ENCODE peak calls at places on chromosome 15, in ten cellular contexts. X is stimulated activated naive B cell treated with anti-CD40 and anti-IgM and Interleukin-4, amounts not matched to agents 10 μg/mL and 1 μg/mL and 100 μg/mL, for 72 hours; C is IMR-90; W is DND-41; Z is activated T-helper 17 cell treated with anti-CD3 and anti-CD28 coated beads, Interleukin-2, amount 50 U/mL, for 72 hours; V is activated naive CD4-positive, alpha-beta T cell treated with anti-CD3 and anti-CD28 coated beads, Interleukin-2, amount 50 U/mL, for 72 hours; I is effector memory CD8-positive, alpha-beta T cell; Y is aorta; B is A549; J is T-cell. D is an unnamed sample.

GRCh38 chr15:75130597-75131268 is 70.9 kb upstream of the C15orf39 start:
- ATAC-seq in X (peak), C (no peak), W (no peak), Z (peak), V (peak), I (peak), Y (no peak), B (no peak), J (peak), D (no peak)

GRCh38 chr15:69074843-69075224 is 60.3 kb downstream of the NOX5 start:
- ATAC-seq in X (no peak), C (peak), W (no peak), Z (no peak), V (no peak), I (no peak), Y (no peak), B (peak), J (no peak), D (peak)

GRCh38 chr15:77617507-77618285 is 15.0 kb downstream of the LINGO1 start:
- ATAC-seq in X (no peak), C (peak), W (peak), Z (no peak), V (peak), I (no peak), Y (no peak), B (peak), J (no peak), D (peak)

GRCh38 chr15:80003171-80003570 is 32.2 kb upstream of the BCL2A1 start:
- ATAC-seq in X (no peak), C (no peak), W (no peak), Z (no peak), V (no peak), I (no peak), Y (no peak), B (no peak), J (no peak), D (no peak)

GRCh38 chr15:88861621-88862020 is 33.7 kb downstream of the HAPLN3 start:
- ATAC-seq in X (no peak), C (no peak), W (no peak), Z (no peak), V (no peak), I (no peak), Y (no peak), B (no peak), J (no peak), D (no peak)

GRCh38 chr15:87998658-87999057 is 257.9 kb downstream of the NTRK3 start:
- ATAC-seq in X (no peak), C (no peak), W (no peak), Z (no peak), V (no peak), I (no peak), Y (no peak), B (no peak), J (no peak), D (no peak)

GRCh38 chr15:100849021-100849831 is 30.4 kb upstream of the ALDH1A3 start:
- ATAC-seq in X (peak), C (peak), W (no peak), Z (peak), V (peak), I (peak), Y (peak), B (peak), J (peak), D (no peak)

GRCh38 chr15:82900511-82900910 is 52.0 kb downstream of the HOMER2 start:
- ATAC-seq in X (no peak), C (no peak), W (no peak), Z (no peak), V (no peak), I (no peak), Y (no peak), B (no peak), J (no peak), D (no peak)

GRCh38 chr15:90547545-90547944 is 17.8 kb downstream of the CRTC3 start:
- ATAC-seq in X (peak), C (no peak), W (peak), Z (no peak), V (no peak), I (peak), Y (no peak), B (no peak), J (peak), D (no peak)

GRCh38 chr15:76376029-76376428 is 39.5 kb downstream of the ISL2 start:
- ATAC-seq in X (no peak), C (no peak), W (no peak), Z (no peak), V (no peak), I (no peak), Y (no peak), B (no peak), J (no peak), D (no peak)

GRCh38 chr15:68114356-68114755 is 60.2 kb downstream of the PIAS1 start:
- ATAC-seq in X (no peak), C (peak), W (peak), Z (peak), V (no peak), I (peak), Y (no peak), B (no peak), J (no peak), D (peak)

GRCh38 chr15:46059921-46060565 is 425.2 kb downstream of the SQOR start:
- ATAC-seq in X (no peak), C (no peak), W (no peak), Z (no peak), V (no peak), I (no peak), Y (no peak), B (no peak), J (no peak), D (no peak)

GRCh38 chr15:71302861-71303410 is 187.7 kb downstream of the THSD4 start:
- ATAC-seq in X (no peak), C (peak), W (no peak), Z (no peak), V (no peak), I (no peak), Y (peak), B (peak), J (no peak), D (peak)

GRCh38 chr15:39456113-39456512 is 124.8 kb upstream of the THBS1 start:
- ATAC-seq in X (no peak), C (no peak), W (no peak), Z (no peak), V (no peak), I (no peak), Y (no peak), B (no peak), J (no peak), D (no peak)

GRCh38 chr15:39466428-39466827 is 114.5 kb upstream of the THBS1 start:
- ATAC-seq in X (no peak), C (peak), W (no peak), Z (no peak), V (no peak), I (no peak), Y (peak), B (no peak), J (no peak), D (no peak)

GRCh38 chr15:57827021-57827420 is 120.5 kb downstream of the POLR2M start:
- ATAC-seq in X (peak), C (no peak), W (no peak), Z (no peak), V (no peak), I (no peak), Y (no peak), B (peak), J (no peak), D (no peak)

GRCh38 chr15:72365844-72366243 is 10.0 kb downstream of the HEXA start:
- ATAC-seq in X (peak), C (no peak), W (peak), Z (peak), V (peak), I (peak), Y (no peak), B (no peak), J (peak), D (no peak)

GRCh38 chr15:88375234-88375926 is 91.8 kb downstream of the MRPL46 start:
- ATAC-seq in X (no peak), C (peak), W (no peak), Z (peak), V (peak), I (no peak), Y (no peak), B (peak), J (no peak), D (no peak)

GRCh38 chr15:60635507-60636352 is 156.8 kb upstream of the ICE2 start:
- ATAC-seq in X (peak), C (no peak), W (no peak), Z (peak), V (no peak), I (no peak), Y (no peak), B (no peak), J (no peak), D (no peak)

GRCh38 chr15:101390060-101390459 is 95.0 kb upstream of the SNRPA1 start:
- ATAC-seq in X (no peak), C (no peak), W (no peak), Z (no peak), V (no peak), I (no peak), Y (no peak), B (no peak), J (no peak), D (no peak)

GRCh38 chr15:84797212-84797611 is 19.9 kb upstream of the ALPK3 start:
- ATAC-seq in X (no peak), C (peak), W (no peak), Z (no peak), V (no peak), I (no peak), Y (no peak), B (no peak), J (no peak), D (no peak)

GRCh38 chr15:41024880-41025279 is 71.6 kb downstream of the CHAC1 start:
- ATAC-seq in X (no peak), C (no peak), W (no peak), Z (no peak), V (no peak), I (no peak), Y (no peak), B (no peak), J (no peak), D (peak)

GRCh38 chr15:77083381-77084160 is 12.7 kb upstream of the TSPAN3 start:
- ATAC-seq in X (peak), C (peak), W (peak), Z (peak), V (peak), I (peak), Y (peak), B (peak), J (peak), D (peak)

GRCh38 chr15:66405605-66406004 is 18.9 kb downstream of the MAP2K1 start:
- ATAC-seq in X (no peak), C (peak), W (no peak), Z (no peak), V (no peak), I (no peak), Y (no peak), B (no peak), J (no peak), D (no peak)

GRCh38 chr15:66400351-66400774 is 13.7 kb downstream of the MAP2K1 start:
- ATAC-seq in X (no peak), C (peak), W (no peak), Z (peak), V (peak), I (no peak), Y (no peak), B (no peak), J (no peak), D (no peak)

GRCh38 chr15:96505014-96505413 is 174.5 kb downstream of the NR2F2 start:
- ATAC-seq in X (no peak), C (no peak), W (no peak), Z (no peak), V (no peak), I (no peak), Y (no peak), B (no peak), J (no peak), D (no peak)

GRCh38 chr15:65954289-65954741 is 85.0 kb downstream of the RAB11A start:
- ATAC-seq in X (peak), C (no peak), W (no peak), Z (no peak), V (no peak), I (no peak), Y (no peak), B (no peak), J (no peak), D (no peak)

GRCh38 chr15:25759421-25759820 is 103.7 kb downstream of the ATP10A start:
- ATAC-seq in X (no peak), C (no peak), W (no peak), Z (no peak), V (no peak), I (no peak), Y (no peak), B (no peak), J (no peak), D (no peak)

GRCh38 chr15:72009207-72009606 is 108.7 kb downstream of the MYO9A start:
- ATAC-seq in X (no peak), C (no peak), W (no peak), Z (no peak), V (no peak), I (no peak), Y (no peak), B (no peak), J (no peak), D (no peak)

D was measured in SK-N-SH treated with all-trans-retinoic acid at 6 μM for 48 hours.